ENCODE peak calls at places on chromosome 15, in five cellular contexts. D, A, Y, G and B are unnamed samples.

GRCh38 chr15:97929456-97930229 is 30.9 kb upstream of the ARRDC4 start:
- DNase-seq in Y (no peak), G (no peak), D (no peak), A (no peak), B (no peak)

GRCh38 chr15:20340931-20341661 is 200.5 kb downstream of the GOLGA6L6 start:
- DNase-seq in A (peak; percentile 58), G (no peak), Y (peak; percentile 34), D (peak; percentile 34), B (peak; percentile 37)

GRCh38 chr15:60704129-60704528 is 225.2 kb upstream of the ICE2 start:
- DNase-seq in G (no peak), Y (no peak), D (no peak), A (no peak), B (no peak)

GRCh38 chr15:99480223-99480810 is 85.5 kb upstream of the MEF2A start:
- DNase-seq in Y (no peak), A (no peak), D (no peak), G (no peak), B (no peak)

GRCh38 chr15:32641517-32642059 is at the start of gene SCG5:
- DNase-seq in A (peak; percentile 52), D (peak; percentile 35), G (no peak), Y (no peak), B (peak; percentile 37)

GRCh38 chr15:63879211-63879610 is 45.5 kb upstream of the HERC1 start:
- DNase-seq in D (no peak), A (no peak), Y (no peak), G (no peak), B (no peak)

GRCh38 chr15:28094732-28095521 is 4.2 kb downstream of the OCA2 start:
- DNase-seq in D (no peak), A (no peak), G (no peak), Y (no peak), B (no peak)

GRCh38 chr15:95812491-95812890 is 518.0 kb upstream of the NR2F2 start:
- DNase-seq in A (no peak), Y (no peak), G (no peak), D (peak; percentile 55), B (peak; percentile 70)

GRCh38 chr15:25137013-25137412 is 182.2 kb downstream of the SNRPN start:
- DNase-seq in Y (no peak), A (no peak), D (no peak), G (no peak), B (no peak)

GRCh38 chr15:74173545-74174215 is at the start of gene ISLR:
- DNase-seq in G (no peak), A (peak; percentile 75), Y (no peak), D (peak; percentile 75), B (peak; percentile 75)
- H3K4me3 ChIP-seq in G (no peak within 1 kb of the TSS), A (peak within 1 kb of the TSS; percentile 46), Y (no peak within 1 kb of the TSS), D (peak within 1 kb of the TSS; percentile 41), B (no peak within 1 kb of the TSS)

DNA sequence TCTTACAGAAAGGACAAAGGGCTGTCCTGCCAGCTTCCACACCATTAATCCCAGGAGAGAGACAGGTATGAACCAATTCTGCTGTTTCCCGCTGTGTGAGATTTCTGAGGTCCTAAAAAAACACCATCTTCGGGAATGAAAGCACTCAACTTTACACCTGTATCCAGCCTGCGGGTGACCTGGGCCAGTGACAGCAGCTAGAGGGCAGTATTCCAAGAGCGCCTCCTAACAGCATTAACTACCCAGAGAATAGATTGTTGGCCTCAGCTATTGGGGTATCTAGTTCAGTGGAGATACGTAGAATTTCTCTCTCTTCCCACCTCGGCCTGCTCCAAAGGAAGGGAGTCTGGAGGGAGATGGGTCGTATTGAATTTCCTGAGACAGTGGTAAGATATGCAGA is 55.1 kb downstream of the WDR76 start:
- DNase-seq in A (no peak), D (no peak), Y (no peak), G (no peak), B (no peak)
- TF ChIP-seq CTCF in A (no peak), D (peak; percentile 60), Y (peak; percentile 49), G (peak; percentile 83), B (peak; percentile 59)

GRCh38 chr15:43808960-43809678 is 8.7 kb downstream of the HYPK start:
- DNase-seq in A (no peak), Y (no peak), G (no peak), D (no peak), B (no peak)

GRCh38 chr15:43808435-43808950 is 8.1 kb downstream of the HYPK start:
- DNase-seq in G (no peak), Y (no peak), A (no peak), D (no peak), B (no peak)
- H3K4me3 ChIP-seq in G (no peak overlapping the region), Y (no peak overlapping the region), A (no peak overlapping the region), D (no peak overlapping the region), B (no peak overlapping the region)

GRCh38 chr15:94709319-94709718 is 478.0 kb downstream of the MCTP2 start:
- DNase-seq in G (no peak), Y (no peak), A (no peak), D (no peak), B (no peak)
- TF ChIP-seq CTCF in G (no peak), Y (no peak), A (no peak), D (no peak), B (no peak)

GRCh38 chr15:69032006-69032405 is 17.5 kb downstream of the NOX5 start:
- DNase-seq in D (no peak), Y (no peak), A (no peak), G (no peak), B (no peak)
- H3K4me3 ChIP-seq in D (peak overlapping the region; percentile 31), Y (no peak overlapping the region), A (no peak overlapping the region), G (peak overlapping the region; percentile 48), B (no peak overlapping the region)

DNA sequence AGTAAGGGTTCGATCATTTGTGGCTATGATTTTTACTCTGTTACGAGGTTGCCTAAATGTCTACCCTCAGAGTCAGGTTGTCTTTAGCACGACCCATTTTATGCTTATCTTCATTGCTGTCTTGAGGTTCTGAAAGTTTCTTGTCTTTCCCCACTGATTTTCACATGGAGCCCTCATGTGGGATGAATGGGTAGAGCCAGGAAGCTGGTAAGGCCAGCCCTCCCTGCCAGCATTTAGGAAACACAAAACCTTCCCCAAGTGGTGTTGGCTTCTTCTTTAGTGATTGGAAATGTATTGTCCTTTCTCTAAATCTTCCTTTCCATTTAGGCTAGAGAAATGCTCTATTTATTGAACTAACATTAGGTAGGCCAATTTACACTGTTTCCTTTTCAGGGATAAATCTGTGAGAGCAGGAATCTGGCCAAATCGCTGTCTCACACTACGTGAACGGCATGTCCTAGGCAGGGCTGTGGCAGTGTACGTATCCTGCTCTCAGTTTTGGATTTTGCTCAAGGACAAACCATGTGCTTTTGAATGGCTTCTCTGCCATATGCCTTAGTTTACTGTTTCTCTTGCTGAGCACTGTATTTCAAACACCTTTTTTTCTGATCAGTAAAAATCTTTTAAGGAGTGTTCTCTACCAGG is 43.7 kb downstream of the MYZAP start:
- DNase-seq in Y (no peak), G (no peak), A (peak; percentile 40), D (no peak), B (no peak)
- TF ChIP-seq CTCF in Y (no peak), G (no peak), A (no peak), D (no peak), B (no peak)

DNA sequence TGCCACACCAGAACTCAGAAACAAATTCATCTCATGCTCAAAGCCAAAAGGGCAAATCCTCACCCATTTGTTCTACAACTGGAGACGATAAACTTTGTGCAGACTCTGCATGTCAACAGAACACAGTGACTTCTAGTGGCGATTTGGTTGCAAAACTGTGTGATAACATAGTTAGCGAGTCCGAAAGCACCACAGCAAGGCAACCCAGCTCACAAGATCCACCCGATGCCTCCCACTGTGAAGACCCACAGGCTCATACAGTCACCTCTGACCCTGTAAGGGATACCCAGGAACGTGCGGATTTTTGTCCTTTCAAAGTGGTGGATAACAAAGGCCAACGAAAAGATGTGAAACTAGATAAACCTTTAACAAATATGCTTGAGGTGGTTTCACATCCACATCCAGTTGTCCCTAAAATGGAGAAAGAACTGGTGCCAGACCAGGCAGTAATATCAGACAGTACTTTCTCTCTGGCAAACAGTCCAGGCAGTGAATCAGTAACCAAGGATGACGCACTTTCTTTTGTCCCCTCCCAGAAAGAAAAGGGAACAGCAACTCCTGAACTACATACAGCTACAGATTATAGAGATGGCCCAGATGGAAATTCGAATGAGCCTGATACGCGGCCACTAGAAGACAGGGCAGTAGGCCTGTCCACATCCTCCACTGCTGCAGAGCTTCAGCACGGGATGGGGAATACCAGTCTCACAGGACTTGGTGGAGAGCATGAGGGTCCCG is 199.7 kb downstream of the AKAP13 start:
- DNase-seq in D (peak; percentile 50), G (no peak), Y (peak; percentile 12), A (no peak), B (peak; percentile 81)
- H3K4me3 ChIP-seq in D (no peak overlapping the region), G (no peak overlapping the region), Y (no peak overlapping the region), A (no peak overlapping the region), B (no peak overlapping the region)

DNA sequence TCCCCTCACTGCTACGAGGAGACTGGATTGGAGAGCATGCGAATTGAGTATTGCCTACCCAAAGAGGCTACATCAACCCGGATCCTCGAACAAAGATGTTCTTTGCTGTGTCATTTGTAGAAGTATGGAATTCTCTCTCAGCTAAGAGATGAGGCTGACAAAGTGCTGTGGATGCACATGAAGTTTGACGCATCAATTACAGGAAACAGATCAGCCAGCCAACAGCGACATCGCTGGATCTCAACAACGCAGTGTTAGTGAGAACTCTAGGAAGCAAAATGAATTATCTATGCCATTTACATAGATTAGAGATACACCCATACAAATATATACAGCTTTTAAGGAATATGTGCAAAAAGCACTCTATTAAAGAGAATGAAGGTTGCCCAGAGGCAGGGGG is 160.6 kb upstream of the RGMA start:
- DNase-seq in Y (no peak), A (no peak), D (no peak), G (no peak), B (no peak)
- TF ChIP-seq CTCF in Y (no peak), A (no peak), D (no peak), G (no peak), B (no peak)